ENCODE peak calls at places on chromosomes 7 and 10, in six cellular contexts. One of them, this sample, is unnamed.

GRCh38 chr7:139393621-139394215 is 34.0 kb downstream of the LUC7L2 start:
- DNase-seq in neural progenitor cell: no peak
- DNase-seq in GM23248: peak; percentile 11
- DNase-seq in PC-9: no peak
- DNase-seq in GM23338: no peak
- DNase-seq in PC-3: no peak
- DNase-seq in this sample: no peak

GRCh38 chr10:73743905-73744689 is at the start of gene SEC24C:
- DNase-seq in GM23338: peak; percentile 98
- DNase-seq in GM23248: peak; percentile 98
- DNase-seq in PC-3: peak; percentile 100
- DNase-seq in neural progenitor cell: peak; percentile 95
- DNase-seq in PC-9: peak; percentile 89
- DNase-seq in this sample: peak; percentile 94

GRCh38 chr10:131822694-131823245 is 78.0 kb upstream of the PPP2R2D start:
- DNase-seq in GM23248: no peak
- DNase-seq in neural progenitor cell: no peak
- DNase-seq in GM23338: no peak
- DNase-seq in PC-9: no peak
- DNase-seq in PC-3: no peak
- DNase-seq in this sample: no peak

GRCh38 chr10:13296476-13296875 is 3.4 kb downstream of the PHYH start:
- DNase-seq in GM23338: no peak
- DNase-seq in PC-3: no peak
- DNase-seq in neural progenitor cell: no peak
- DNase-seq in GM23248: no peak
- DNase-seq in PC-9: no peak
- DNase-seq in this sample: no peak

GRCh38 chr7:85554294-85554877 is 367.5 kb upstream of the SEMA3D start:
- DNase-seq in PC-9: peak; percentile 55
- DNase-seq in PC-3: peak; percentile 82
- DNase-seq in neural progenitor cell: peak; percentile 77
- DNase-seq in GM23338: peak; percentile 77
- DNase-seq in GM23248: peak; percentile 80
- DNase-seq in this sample: peak; percentile 70

GRCh38 chr7:111025013-111025412 is 65.9 kb upstream of the LRRN3 start:
- DNase-seq in GM23338: no peak
- DNase-seq in PC-9: no peak
- DNase-seq in PC-3: no peak
- DNase-seq in GM23248: no peak
- DNase-seq in neural progenitor cell: no peak
- DNase-seq in this sample: peak; percentile 95

GRCh38 chr10:30858499-30858898 is 173.2 kb downstream of the ZNF438 start:
- DNase-seq in neural progenitor cell: no peak
- DNase-seq in PC-3: no peak
- DNase-seq in GM23338: no peak
- DNase-seq in PC-9: no peak
- DNase-seq in GM23248: peak; percentile 31
- DNase-seq in this sample: no peak

GRCh38 chr7:80584778-80585177 is 53.7 kb upstream of the CD36 start:
- DNase-seq in PC-3: peak; percentile 16
- DNase-seq in neural progenitor cell: no peak
- DNase-seq in GM23338: peak; percentile 16
- DNase-seq in GM23248: peak; percentile 20
- DNase-seq in PC-9: peak; percentile 48
- DNase-seq in this sample: no peak

GRCh38 chr7:114481995-114482394 is 67.4 kb downstream of the FOXP2 start:
- DNase-seq in neural progenitor cell: no peak
- DNase-seq in GM23338: no peak
- DNase-seq in GM23248: peak; percentile 66
- DNase-seq in PC-9: no peak
- DNase-seq in PC-3: no peak
- DNase-seq in this sample: no peak

GRCh38 chr7:130084037-130084875 is 13.9 kb downstream of the KLHDC10 start:
- DNase-seq in PC-9: no peak
- DNase-seq in GM23338: peak; percentile 42
- DNase-seq in GM23248: no peak
- DNase-seq in PC-3: peak; percentile 48
- DNase-seq in neural progenitor cell: no peak
- DNase-seq in this sample: peak; percentile 31

GRCh38 chr10:120492366-120492765 is 35.3 kb downstream of the PLPP4 start:
- DNase-seq in GM23248: no peak
- DNase-seq in PC-3: no peak
- DNase-seq in PC-9: no peak
- DNase-seq in neural progenitor cell: no peak
- DNase-seq in GM23338: no peak
- DNase-seq in this sample: no peak

GRCh38 chr7:70793060-70793459 is 338.9 kb upstream of the GALNT17 start:
- DNase-seq in GM23338: no peak
- DNase-seq in neural progenitor cell: no peak
- DNase-seq in GM23248: no peak
- DNase-seq in PC-9: no peak
- DNase-seq in PC-3: no peak
- DNase-seq in this sample: no peak

GRCh38 chr7:101995121-101995520 is 177.7 kb downstream of the CUX1 start:
- DNase-seq in PC-3: no peak
- DNase-seq in GM23338: no peak
- DNase-seq in neural progenitor cell: no peak
- DNase-seq in GM23248: no peak
- DNase-seq in PC-9: no peak
- DNase-seq in this sample: peak; percentile 66

GRCh38 chr7:116455009-116455408 is 44.5 kb upstream of the CAV2 start:
- DNase-seq in PC-3: peak; percentile 84
- DNase-seq in PC-9: no peak
- DNase-seq in neural progenitor cell: no peak
- DNase-seq in GM23338: no peak
- DNase-seq in GM23248: peak; percentile 90
- DNase-seq in this sample: no peak

GRCh38 chr7:24926623-24927539 is 53.1 kb downstream of the OSBPL3 start:
- DNase-seq in neural progenitor cell: no peak
- DNase-seq in PC-3: peak; percentile 8
- DNase-seq in PC-9: peak; percentile 70
- DNase-seq in GM23338: no peak
- DNase-seq in GM23248: peak; percentile 90
- DNase-seq in this sample: no peak

GRCh38 chr7:42174391-42174848 is 62.6 kb downstream of the GLI3 start:
- DNase-seq in GM23338: no peak
- DNase-seq in PC-3: peak; percentile 84
- DNase-seq in PC-9: no peak
- DNase-seq in GM23248: peak; percentile 53
- DNase-seq in neural progenitor cell: no peak
- DNase-seq in this sample: no peak

GRCh38 chr7:149731207-149731955 is 42.0 kb downstream of the ZNF467 start:
- DNase-seq in GM23248: no peak
- DNase-seq in PC-3: no peak
- DNase-seq in neural progenitor cell: no peak
- DNase-seq in GM23338: no peak
- DNase-seq in PC-9: no peak
- DNase-seq in this sample: no peak

GRCh38 chr10:124206616-124207015 is 113.2 kb upstream of the CHST15 start:
- DNase-seq in PC-9: no peak
- DNase-seq in GM23338: no peak
- DNase-seq in PC-3: no peak
- DNase-seq in GM23248: peak; percentile 2
- DNase-seq in neural progenitor cell: no peak
- DNase-seq in this sample: no peak

GRCh38 chr7:155213385-155213784 is 84.3 kb upstream of the INSIG1 start:
- DNase-seq in neural progenitor cell: no peak
- DNase-seq in PC-9: no peak
- DNase-seq in GM23248: peak; percentile 91
- DNase-seq in GM23338: no peak
- DNase-seq in PC-3: peak; percentile 14
- DNase-seq in this sample: no peak

GRCh38 chr7:108001759-108002725 is 919 bp downstream of the LAMB1 start:
- DNase-seq in GM23338: peak; percentile 56
- DNase-seq in neural progenitor cell: peak; percentile 48
- DNase-seq in PC-3: no peak
- DNase-seq in PC-9: no peak
- DNase-seq in GM23248: peak; percentile 79
- DNase-seq in this sample: no peak

GRCh38 chr7:107998660-107999480 is 4.1 kb downstream of the LAMB1 start:
- DNase-seq in GM23248: peak; percentile 31
- DNase-seq in neural progenitor cell: no peak
- DNase-seq in GM23338: no peak
- DNase-seq in PC-9: peak; percentile 53
- DNase-seq in PC-3: no peak
- DNase-seq in this sample: no peak

GRCh38 chr7:107998150-107998549 is 4.8 kb downstream of the LAMB1 start:
- DNase-seq in PC-9: peak; percentile 91
- DNase-seq in GM23248: peak; percentile 27
- DNase-seq in neural progenitor cell: no peak
- DNase-seq in GM23338: no peak
- DNase-seq in PC-3: peak; percentile 41
- DNase-seq in this sample: no peak

GRCh38 chr7:108000875-108001758 is 1.8 kb downstream of the LAMB1 start:
- DNase-seq in GM23338: peak; percentile 89
- DNase-seq in neural progenitor cell: peak; percentile 77
- DNase-seq in PC-9: no peak
- DNase-seq in GM23248: peak; percentile 63
- DNase-seq in PC-3: peak; percentile 54
- DNase-seq in this sample: no peak

GRCh38 chr7:107999814-108000560 is 3.0 kb downstream of the LAMB1 start:
- DNase-seq in PC-3: no peak
- DNase-seq in PC-9: no peak
- DNase-seq in neural progenitor cell: no peak
- DNase-seq in GM23338: peak; percentile 59
- DNase-seq in GM23248: peak; percentile 45
- DNase-seq in this sample: no peak
- H3F3A ChIP-seq in PC-3: peaks cover 14% of the 10 kb centered on the region
- H3F3A ChIP-seq in PC-9: peaks cover 64% of the 10 kb centered on the region
- H3F3A ChIP-seq in neural progenitor cell: peaks cover 60% of the 10 kb centered on the region
- H3F3A ChIP-seq in GM23338: peaks cover 6% of the 10 kb centered on the region
- H3F3A ChIP-seq in GM23248: peaks cover 75% of the 10 kb centered on the region
- H3F3A ChIP-seq in this sample: no peaks in the 10 kb centered on the region

DNA sequence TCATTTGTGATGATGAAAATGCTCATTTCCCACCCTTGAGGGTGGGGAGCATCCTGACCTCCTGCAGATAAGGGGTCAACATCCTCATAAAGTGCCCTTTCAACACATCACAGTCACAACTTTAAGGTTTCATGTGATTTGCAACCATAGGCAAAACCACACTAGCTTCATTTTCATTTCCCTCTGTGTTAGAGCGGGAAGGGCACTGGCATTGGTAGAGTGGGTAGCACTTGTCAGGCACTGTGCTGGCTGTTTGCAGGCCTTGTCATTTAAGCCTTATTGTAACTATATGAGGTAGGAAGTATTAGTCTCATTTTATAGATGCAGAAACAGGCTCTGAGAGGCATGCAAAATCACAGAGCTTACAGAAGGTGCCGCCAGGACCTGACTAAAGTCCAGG is 39.8 kb downstream of the PSMC2 start:
- DNase-seq in GM23338: no peak
- DNase-seq in GM23248: no peak
- DNase-seq in PC-3: no peak
- DNase-seq in PC-9: no peak
- DNase-seq in neural progenitor cell: no peak
- DNase-seq in this sample: no peak
- H3F3A ChIP-seq in GM23338: no peaks in the 10 kb centered on the region
- H3F3A ChIP-seq in GM23248: no peaks in the 10 kb centered on the region
- H3F3A ChIP-seq in PC-3: no peaks in the 10 kb centered on the region
- H3F3A ChIP-seq in PC-9: no peaks in the 10 kb centered on the region
- H3F3A ChIP-seq in neural progenitor cell: no peaks in the 10 kb centered on the region
- H3F3A ChIP-seq in this sample: peaks cover 3% of the 10 kb centered on the region

GRCh38 chr10:17212802-17213204 is 11.3 kb upstream of the TRDMT1 start:
- DNase-seq in neural progenitor cell: no peak
- DNase-seq in GM23248: no peak
- DNase-seq in GM23338: no peak
- DNase-seq in PC-3: no peak
- DNase-seq in PC-9: no peak
- DNase-seq in this sample: no peak
- H3F3A ChIP-seq in neural progenitor cell: peaks cover 4% of the 10 kb centered on the region
- H3F3A ChIP-seq in GM23248: peaks cover 58% of the 10 kb centered on the region
- H3F3A ChIP-seq in GM23338: no peaks in the 10 kb centered on the region
- H3F3A ChIP-seq in PC-3: peaks cover 9% of the 10 kb centered on the region
- H3F3A ChIP-seq in PC-9: peaks cover 19% of the 10 kb centered on the region
- H3F3A ChIP-seq in this sample: no peaks in the 10 kb centered on the region

GRCh38 chr7:5629941-5630340 is 151.5 kb downstream of the RNF216 start:
- DNase-seq in GM23338: no peak
- DNase-seq in PC-3: peak; percentile 85
- DNase-seq in PC-9: peak; percentile 52
- DNase-seq in neural progenitor cell: no peak
- DNase-seq in GM23248: peak; percentile 96
- DNase-seq in this sample: no peak
- H3F3A ChIP-seq in GM23338: peaks cover 15% of the 10 kb centered on the region
- H3F3A ChIP-seq in PC-3: no peaks in the 10 kb centered on the region
- H3F3A ChIP-seq in PC-9: peaks cover 22% of the 10 kb centered on the region
- H3F3A ChIP-seq in neural progenitor cell: peaks cover 32% of the 10 kb centered on the region
- H3F3A ChIP-seq in GM23248: peaks cover 57% of the 10 kb centered on the region
- H3F3A ChIP-seq in this sample: no peaks in the 10 kb centered on the region

GRCh38 chr10:35132727-35133126 is 6.1 kb downstream of the CREM start:
- DNase-seq in GM23248: no peak
- DNase-seq in neural progenitor cell: no peak
- DNase-seq in PC-9: no peak
- DNase-seq in GM23338: no peak
- DNase-seq in PC-3: no peak
- DNase-seq in this sample: no peak
- H3F3A ChIP-seq in GM23248: peaks cover 34% of the 10 kb centered on the region
- H3F3A ChIP-seq in neural progenitor cell: peaks cover 5% of the 10 kb centered on the region
- H3F3A ChIP-seq in PC-9: peaks cover 8% of the 10 kb centered on the region
- H3F3A ChIP-seq in GM23338: peaks cover 4% of the 10 kb centered on the region
- H3F3A ChIP-seq in PC-3: peaks cover 10% of the 10 kb centered on the region
- H3F3A ChIP-seq in this sample: peaks cover 4% of the 10 kb centered on the region

GRCh38 chr10:5751854-5752253 is 61.4 kb downstream of the GDI2 start:
- DNase-seq in PC-9: no peak
- DNase-seq in GM23338: peak; percentile 20
- DNase-seq in GM23248: no peak
- DNase-seq in PC-3: no peak
- DNase-seq in neural progenitor cell: peak; percentile 64
- DNase-seq in this sample: no peak
- H3F3A ChIP-seq in PC-9: no peaks in the 10 kb centered on the region
- H3F3A ChIP-seq in GM23338: no peaks in the 10 kb centered on the region
- H3F3A ChIP-seq in GM23248: peaks cover 17% of the 10 kb centered on the region
- H3F3A ChIP-seq in PC-3: no peaks in the 10 kb centered on the region
- H3F3A ChIP-seq in neural progenitor cell: peaks cover 35% of the 10 kb centered on the region
- H3F3A ChIP-seq in this sample: no peaks in the 10 kb centered on the region

DNA sequence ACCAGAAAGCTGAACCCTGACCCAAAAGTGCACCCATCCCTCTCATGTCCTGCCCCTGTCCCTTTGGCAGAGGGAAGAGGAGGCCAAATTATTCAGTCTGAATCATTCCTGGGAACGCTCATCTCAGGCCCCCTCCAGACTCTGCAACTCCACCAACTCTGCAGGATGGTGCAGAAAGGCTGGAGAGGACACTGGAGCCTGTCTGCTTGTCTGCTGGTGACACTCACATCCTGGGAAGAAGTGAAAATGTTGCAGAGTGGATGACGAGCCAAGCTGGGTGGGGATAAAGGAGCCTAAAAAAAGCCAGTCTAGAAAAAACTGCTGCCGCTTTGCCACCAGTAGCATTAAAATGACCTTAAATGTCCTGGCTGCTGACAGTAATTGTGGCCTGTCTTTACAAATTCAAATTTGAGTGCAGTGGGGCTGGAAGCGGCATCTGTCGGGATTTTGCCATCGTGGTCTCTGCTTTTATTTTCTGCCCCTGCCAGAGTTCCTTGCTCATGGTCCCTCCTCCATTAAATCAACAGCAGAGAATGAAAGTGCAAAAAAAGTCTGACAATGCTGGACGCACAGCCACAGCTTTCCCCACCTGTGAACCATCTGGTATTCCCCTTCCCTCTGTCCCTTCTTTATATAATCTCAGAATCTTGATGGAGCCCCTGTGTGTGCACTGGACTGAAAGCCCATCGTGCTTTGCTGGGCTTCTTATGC is 63.9 kb downstream of the STK17A start:
- DNase-seq in neural progenitor cell: no peak
- DNase-seq in GM23248: peak; percentile 90
- DNase-seq in PC-3: peak; percentile 77
- DNase-seq in GM23338: peak; percentile 27
- DNase-seq in PC-9: no peak
- DNase-seq in this sample: peak; percentile 55
- H3F3A ChIP-seq in neural progenitor cell: peaks cover 11% of the 10 kb centered on the region
- H3F3A ChIP-seq in GM23248: peaks cover 77% of the 10 kb centered on the region
- H3F3A ChIP-seq in PC-3: peaks cover 23% of the 10 kb centered on the region
- H3F3A ChIP-seq in GM23338: peaks cover 5% of the 10 kb centered on the region
- H3F3A ChIP-seq in PC-9: peaks cover 50% of the 10 kb centered on the region
- H3F3A ChIP-seq in this sample: peaks cover 58% of the 10 kb centered on the region

This sample was measured in MM.1S.